ENCODE peak calls at places on chromosome 3, in five cellular contexts. B, X, O, W and Q are unnamed samples.

GRCh38 chr3:133301194-133301593 is 98.7 kb upstream of the BFSP2 start:
- DNase-seq in X (no peak), W (no peak), B (no peak), O (no peak), Q (no peak)

GRCh38 chr3:22981176-22981575 is 222.0 kb upstream of the UBE2E2 start:
- DNase-seq in W (no peak), O (no peak), B (no peak), X (no peak), Q (no peak)

GRCh38 chr3:45225465-45226205 is 452 bp downstream of the TMEM158 start:
- DNase-seq in O (peak; percentile 28), X (peak; percentile 44), B (no peak), W (peak; percentile 78), Q (no peak)

GRCh38 chr3:170417090-170417489 is 1.6 kb upstream of the CLDN11 start:
- DNase-seq in W (no peak), O (no peak), X (no peak), B (no peak), Q (no peak)

GRCh38 chr3:141454906-141455602 is 31.8 kb upstream of the RASA2 start:
- DNase-seq in W (peak; percentile 78), O (no peak), B (no peak), X (no peak), Q (no peak)

GRCh38 chr3:51777985-51778384 is 1.1 kb downstream of the IQCF6 start:
- DNase-seq in B (peak; percentile 68), X (peak; percentile 13), W (no peak), O (no peak), Q (no peak)

GRCh38 chr3:45123030-45123429 is 23.1 kb downstream of the CDCP1 start:
- DNase-seq in B (no peak), W (peak; percentile 32), X (no peak), O (no peak), Q (no peak)

GRCh38 chr3:125105116-125105515 is 49.3 kb upstream of the HEG1 start:
- DNase-seq in O (no peak), W (no peak), X (no peak), B (no peak), Q (no peak)

GRCh38 chr3:124935264-124935663 is 713 bp upstream of the MUC13 start:
- DNase-seq in B (no peak), W (peak; percentile 21), X (no peak), O (no peak), Q (no peak)

GRCh38 chr3:51934991-51935885 is 6.5 kb downstream of the RRP9 start:
- DNase-seq in O (no peak), W (no peak), B (peak; percentile 20), X (no peak), Q (peak; percentile 37)

GRCh38 chr3:53140575-53141467 is 10.6 kb upstream of the RFT1 start:
- DNase-seq in X (no peak), O (no peak), B (no peak), W (no peak), Q (no peak)

GRCh38 chr3:43581343-43581742 is 40.5 kb downstream of the ANO10 start:
- DNase-seq in X (no peak), O (no peak), W (no peak), B (no peak), Q (no peak)

GRCh38 chr3:24508423-24508839 is 13.8 kb upstream of the THRB start:
- DNase-seq in W (no peak), B (no peak), O (no peak), X (no peak), Q (no peak)

GRCh38 chr3:112133606-112134334 is 722 bp upstream of the GCSAM start:
- DNase-seq in W (no peak), B (no peak), O (no peak), X (no peak), Q (no peak)

GRCh38 chr3:48268936-48269551 is 28.1 kb downstream of the ZNF589 start:
- DNase-seq in X (peak; percentile 58), O (peak; percentile 56), B (no peak), W (no peak), Q (no peak)

GRCh38 chr3:50255251-50255615 is 13.7 kb upstream of the SEMA3B start:
- DNase-seq in W (no peak), O (no peak), B (no peak), X (no peak), Q (no peak)

GRCh38 chr3:40920041-40920440 is 279.3 kb upstream of the CTNNB1 start:
- DNase-seq in B (no peak), W (no peak), O (no peak), X (no peak), Q (no peak)

GRCh38 chr3:29331035-29331434 is 50.2 kb downstream of the RBMS3 start:
- DNase-seq in X (no peak), B (no peak), O (no peak), W (no peak), Q (no peak)

GRCh38 chr3:186985713-186986364 is 55.5 kb downstream of the ST6GAL1 start:
- DNase-seq in O (no peak), B (no peak), X (no peak), W (peak; percentile 45), Q (no peak)

GRCh38 chr3:21447471-21448205 is 303.4 kb downstream of the ZNF385D start:
- DNase-seq in B (no peak), X (no peak), W (no peak), O (no peak), Q (no peak)

GRCh38 chr3:177528306-177529070 is 331.2 kb upstream of the TBL1XR1 start:
- DNase-seq in W (no peak), B (no peak), X (no peak), O (no peak), Q (no peak)

GRCh38 chr3:38620236-38620635 is 29.3 kb downstream of the SCN5A start:
- DNase-seq in W (no peak), X (no peak), O (no peak), B (no peak), Q (no peak)

GRCh38 chr3:34033840-34034239 is 235.4 kb downstream of the PDCD6IP start:
- DNase-seq in O (no peak), B (no peak), W (no peak), X (no peak), Q (no peak)

GRCh38 chr3:127525373-127525772 is 65.2 kb downstream of the TPRA1 start:
- DNase-seq in B (no peak), O (no peak), W (no peak), X (no peak), Q (no peak)

GRCh38 chr3:122392868-122393844 is 9.2 kb downstream of the FAM162A start:
- DNase-seq in B (no peak), W (peak; percentile 34), O (no peak), X (no peak), Q (no peak)

GRCh38 chr3:78906245-78906644 is 861.6 kb downstream of the ROBO1 start:
- DNase-seq in W (no peak), X (no peak), O (no peak), B (no peak), Q (no peak)